ENCODE peak calls at places on chromosomes 12 and 14, in eight cellular contexts. Y is cardiac muscle cell, P is RWPE1, U is AG10803, Z is stomach, L is neural crest cell, T is fibroblast of pulmonary artery, D is kidney epithelial cell. Q is an unnamed sample.

GRCh38 chr12:9943244-9943643 is 11.1 kb upstream of the CLEC2A start:
- DNase-seq in P (peak), U (no peak), T (no peak), Z (no peak), Y (no peak), L (no peak), D (no peak), Q (no peak)

GRCh38 chr12:89245090-89245489 is 107.2 kb downstream of the DUSP6 start:
- DNase-seq in P (no peak), L (no peak), T (peak), Z (no peak), Y (peak), D (no peak), U (peak), Q (peak)

GRCh38 chr14:105419305-105420091 is at the start of gene MTA1:
- DNase-seq in T (no peak), L (peak), U (peak), Y (peak), P (peak), Z (peak), D (no peak), Q (no peak)

GRCh38 chr14:48536318-48536717 is 860.9 kb upstream of the MDGA2 start:
- DNase-seq in Z (no peak), U (no peak), Y (no peak), D (no peak), T (no peak), L (no peak), P (no peak), Q (no peak)

GRCh38 chr12:50747817-50748216 is 16.1 kb upstream of the ATF1 start:
- DNase-seq in L (no peak), T (no peak), Z (no peak), D (no peak), P (no peak), Y (no peak), U (no peak), Q (no peak)

GRCh38 chr12:88998421-88998820 is 353.9 kb downstream of the DUSP6 start:
- DNase-seq in Z (no peak), Y (peak), U (peak), P (no peak), D (no peak), T (peak), L (no peak), Q (no peak)

GRCh38 chr12:94427520-94428381 is 31.9 kb downstream of the CEP83 start:
- DNase-seq in Y (peak), L (no peak), U (peak), P (no peak), T (peak), D (no peak), Z (no peak), Q (peak)

GRCh38 chr12:127559349-127560040 is 707.5 kb upstream of the TMEM132C start:
- DNase-seq in P (peak), U (peak), L (no peak), T (peak), Y (peak), D (peak), Z (peak), Q (peak)

GRCh38 chr14:99430491-99430890 is 50.2 kb downstream of the SETD3 start:
- DNase-seq in Y (no peak), D (no peak), L (no peak), T (no peak), U (no peak), P (peak), Z (peak), Q (no peak)

GRCh38 chr12:16187684-16188083 is 89.8 kb downstream of the SLC15A5 start:
- DNase-seq in Z (no peak), D (no peak), U (no peak), P (no peak), T (no peak), Y (no peak), L (no peak), Q (no peak)

GRCh38 chr14:56004807-56005579 is 113.2 kb upstream of the PELI2 start:
- DNase-seq in Y (peak), L (no peak), D (peak), U (peak), T (peak), P (no peak), Z (peak), Q (peak)

DNA sequence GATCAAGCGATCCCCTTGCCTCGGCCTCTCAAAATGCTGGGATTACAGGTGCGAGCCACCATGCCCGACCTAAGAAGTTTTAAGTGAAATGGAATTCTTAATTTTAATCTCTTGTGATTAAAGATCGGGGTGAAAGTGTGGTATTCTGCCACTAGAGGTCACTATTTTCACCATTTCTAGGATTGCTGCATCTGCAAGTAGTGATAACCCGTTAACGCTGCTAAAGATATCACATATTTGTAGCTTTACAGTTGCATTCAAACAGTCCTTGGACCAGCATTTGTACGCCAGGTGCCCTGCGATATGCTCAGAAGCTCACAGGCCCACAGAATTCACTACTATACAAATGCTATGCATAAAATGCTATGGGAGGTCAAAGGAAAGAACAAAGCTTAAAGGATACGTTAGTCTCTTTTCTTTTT is 19.3 kb downstream of the CCDC62 start:
- DNase-seq in P (peak), Z (no peak), T (peak), L (peak), D (no peak), U (peak), Y (peak), Q (peak)
- TF ChIP-seq CTCF in P (peak), Z (peak), T (peak), L (peak), D (peak), U (peak), Y (peak), Q (peak)

GRCh38 chr14:77023001-77023996 is 5.2 kb downstream of the IRF2BPL start:
- DNase-seq in U (peak), T (peak), Y (peak), Z (peak), L (no peak), D (no peak), P (no peak), Q (peak)
- TF ChIP-seq CTCF in U (peak), T (peak), Y (peak), Z (no peak), L (peak), D (peak), P (no peak), Q (peak)

DNA sequence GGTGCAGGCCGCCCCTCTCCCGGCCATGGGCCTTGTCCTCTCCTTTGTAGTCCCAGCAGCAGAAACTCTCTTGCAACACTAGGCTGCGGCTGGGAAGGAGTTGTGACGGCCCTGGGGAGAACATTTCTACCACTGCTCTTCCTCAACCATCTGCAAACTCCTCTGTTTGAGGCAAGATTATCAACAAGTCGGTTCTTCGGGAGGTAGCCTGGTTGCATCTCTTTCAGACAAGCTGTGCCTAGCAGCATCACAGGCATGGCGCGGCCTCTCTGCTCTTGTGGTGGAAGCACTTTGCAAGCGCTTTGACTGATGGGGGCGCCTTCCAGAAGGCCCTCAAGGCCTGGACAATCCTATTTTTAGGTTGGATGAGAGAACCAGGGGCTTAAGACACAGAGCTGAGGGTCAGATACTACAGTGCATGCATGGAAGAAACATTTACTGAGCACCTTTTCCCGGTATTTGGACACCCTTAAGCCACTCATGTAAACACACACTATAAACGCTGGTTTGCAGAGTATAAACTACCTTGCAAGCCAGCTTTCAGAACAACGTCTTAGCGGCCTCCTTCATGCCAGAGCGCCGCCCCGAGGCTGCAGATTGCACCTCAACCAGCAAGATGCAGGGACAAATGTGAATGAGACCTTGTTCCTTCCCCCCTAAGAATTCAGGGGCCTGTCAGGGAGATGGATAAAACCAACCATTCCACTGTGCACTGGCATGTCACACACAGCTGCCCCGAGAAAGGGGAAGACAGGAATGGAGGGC is 1.3 kb upstream of the PRIMA1 start:
- DNase-seq in L (no peak), P (no peak), Y (no peak), T (no peak), Z (no peak), D (no peak), U (no peak), Q (no peak)
- TF ChIP-seq CTCF in L (no peak), P (no peak), Y (no peak), T (no peak), Z (no peak), D (no peak), U (no peak), Q (no peak)

GRCh38 chr12:53944907-53945847 is 6.5 kb downstream of the HOXC13 start:
- DNase-seq in U (no peak), D (no peak), Y (no peak), Z (no peak), L (no peak), T (no peak), P (no peak), Q (no peak)
- TF ChIP-seq CTCF in U (no peak), D (no peak), Y (no peak), Z (no peak), L (no peak), T (no peak), P (no peak), Q (no peak)

GRCh38 chr12:117225179-117225578 is 34.9 kb upstream of the FBXO21 start:
- DNase-seq in Y (no peak), P (no peak), Z (no peak), D (no peak), L (no peak), U (no peak), T (no peak), Q (no peak)

GRCh38 chr12:117228239-117228638 is 38.0 kb upstream of the FBXO21 start:
- DNase-seq in Y (no peak), L (no peak), P (peak), D (no peak), T (no peak), U (no peak), Z (no peak), Q (peak)

GRCh38 chr12:117231750-117232149 is 41.5 kb upstream of the FBXO21 start:
- DNase-seq in U (no peak), P (no peak), D (no peak), L (no peak), Y (no peak), Z (no peak), T (no peak), Q (no peak)

GRCh38 chr12:117226505-117226904 is 36.2 kb upstream of the FBXO21 start:
- DNase-seq in U (no peak), L (no peak), Z (no peak), Y (no peak), P (no peak), T (no peak), D (no peak), Q (no peak)

GRCh38 chr12:117227000-117227653 is 36.9 kb upstream of the FBXO21 start:
- DNase-seq in U (no peak), Z (no peak), T (no peak), L (no peak), D (no peak), Y (no peak), P (no peak), Q (no peak)
- TF ChIP-seq CTCF in U (no peak), Z (no peak), T (no peak), L (no peak), D (no peak), Y (no peak), P (no peak), Q (no peak)

GRCh38 chr14:102333795-102334415 is 14.4 kb downstream of the ZNF839 start:
- DNase-seq in Y (no peak), L (no peak), Z (no peak), T (no peak), D (no peak), U (no peak), P (no peak), Q (no peak)

GRCh38 chr14:102341566-102341965 is 21.1 kb downstream of the CINP start:
- DNase-seq in L (no peak), D (no peak), P (no peak), T (no peak), U (no peak), Z (no peak), Y (no peak), Q (no peak)

GRCh38 chr14:102342238-102342637 is 20.5 kb downstream of the CINP start:
- DNase-seq in D (no peak), P (no peak), U (no peak), T (no peak), L (no peak), Z (no peak), Y (no peak), Q (no peak)

GRCh38 chr14:102335163-102335562 is 15.6 kb downstream of the ZNF839 start:
- DNase-seq in Y (no peak), Z (no peak), D (no peak), T (no peak), L (no peak), U (no peak), P (no peak), Q (no peak)

GRCh38 chr14:102338724-102339123 is 19.2 kb downstream of the ZNF839 start:
- DNase-seq in L (no peak), T (no peak), P (no peak), D (no peak), U (no peak), Y (no peak), Z (no peak), Q (no peak)
- TF ChIP-seq CTCF in L (no peak), T (no peak), P (no peak), D (no peak), U (no peak), Y (no peak), Z (no peak), Q (no peak)

GRCh38 chr14:22883191-22883976 is at the start of gene REM2:
- DNase-seq in D (no peak), P (no peak), Z (no peak), U (no peak), L (peak), T (no peak), Y (no peak), Q (no peak)
- TF ChIP-seq CTCF in D (no peak), P (no peak), Z (no peak), U (no peak), L (no peak), T (no peak), Y (no peak), Q (no peak)

DNA sequence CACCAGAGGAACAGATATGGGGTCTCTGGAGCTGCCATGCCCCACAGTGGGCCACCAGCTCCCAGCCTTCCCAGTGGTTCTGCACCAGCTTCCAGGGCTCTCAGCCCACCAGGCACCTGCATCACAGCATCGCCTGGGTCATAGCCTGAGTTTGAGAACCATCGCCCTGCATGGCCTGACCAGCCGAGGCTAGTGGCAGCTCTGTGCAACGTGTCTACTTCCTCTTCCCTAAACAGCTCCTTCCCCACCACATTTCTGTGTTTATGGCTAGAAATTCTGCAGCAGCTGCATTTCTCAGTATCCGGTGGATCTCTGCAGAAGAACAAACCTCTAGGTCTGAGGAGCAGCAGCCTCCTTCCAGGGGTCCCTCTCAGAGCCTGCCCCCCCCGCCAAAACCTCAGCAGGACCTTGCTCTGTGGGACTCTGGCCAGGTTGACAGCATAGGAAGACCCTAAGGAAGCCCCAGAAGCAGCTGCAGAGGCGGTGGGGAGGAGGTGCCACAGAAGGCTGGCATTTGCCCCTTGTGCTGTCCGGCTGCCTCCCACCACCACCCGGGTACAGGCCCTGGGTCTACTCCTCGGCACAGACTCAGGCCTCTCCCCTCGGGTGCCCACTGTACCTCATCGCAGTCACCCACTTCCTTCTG is 47.7 kb downstream of the PSMA6 start:
- DNase-seq in Y (no peak), T (no peak), Z (no peak), U (no peak), D (no peak), P (no peak), L (no peak), Q (no peak)
- TF ChIP-seq CTCF in Y (no peak), T (no peak), Z (no peak), U (no peak), D (no peak), P (no peak), L (no peak), Q (no peak)

GRCh38 chr12:107319536-107320030 is 226.2 kb upstream of the CRY1 start:
- DNase-seq in L (no peak), P (no peak), Y (no peak), D (no peak), T (no peak), Z (no peak), U (no peak), Q (no peak)
- TF ChIP-seq CTCF in L (no peak), P (no peak), Y (no peak), D (no peak), T (no peak), Z (no peak), U (no peak), Q (no peak)

Q was measured in HFFc6.